ENCODE peak calls at places on chromosomes 11 and 22, in eight cellular contexts. C, H, M, V, W, I, Q and L are unnamed samples.

GRCh38 chr11:2737226-2737590 is 37.4 kb upstream of the KCNQ1OT1 start:
- DNase-seq in C (no peak), H (no peak), M (no peak), V (no peak), W (no peak), I (no peak), Q (no peak), L (no peak)

GRCh38 chr11:105641433-105641832 is 31.6 kb downstream of the GRIA4 start:
- DNase-seq in C (no peak), H (no peak), M (no peak), V (no peak), W (no peak), I (no peak), Q (no peak), L (no peak)

GRCh38 chr22:30210235-30210831 is 36.2 kb downstream of the LIF start:
- DNase-seq in C (no peak), H (no peak), M (no peak), V (no peak), W (no peak), I (peak), Q (no peak), L (no peak)

GRCh38 chr11:130827697-130828377 is 88.4 kb downstream of the SNX19 start:
- DNase-seq in C (peak), H (no peak), M (no peak), V (peak), W (no peak), I (peak), Q (peak), L (no peak)

GRCh38 chr22:19688301-19689290 is 25.7 kb upstream of the SEPTIN5 start:
- DNase-seq in C (no peak), H (no peak), M (no peak), V (no peak), W (no peak), I (peak), Q (no peak), L (no peak)

GRCh38 chr22:26428515-26429457 is at the start of gene ASPHD2:
- DNase-seq in C (peak), H (no peak), M (peak), V (peak), W (peak), I (peak), Q (peak), L (peak)

GRCh38 chr11:25776238-25776637 is 555.7 kb upstream of the ANO3 start:
- DNase-seq in C (no peak), H (no peak), M (no peak), V (no peak), W (no peak), I (no peak), Q (no peak), L (no peak)

GRCh38 chr11:11366793-11367192 is 13.7 kb upstream of the CSNK2A3 start:
- DNase-seq in C (no peak), H (no peak), M (no peak), V (no peak), W (no peak), I (no peak), Q (no peak), L (no peak)

GRCh38 chr11:64237484-64237951 is 3.1 kb downstream of the VEGFB start:
- DNase-seq in C (no peak), H (no peak), M (no peak), V (no peak), W (peak), I (no peak), Q (no peak), L (peak)

GRCh38 chr11:123291201-123291869 is 96.3 kb upstream of the CLMP start:
- DNase-seq in C (no peak), H (no peak), M (no peak), V (no peak), W (no peak), I (no peak), Q (no peak), L (no peak)

GRCh38 chr11:57131080-57131790 is 50.5 kb upstream of the LRRC55 start:
- DNase-seq in C (peak), H (no peak), M (no peak), V (peak), W (no peak), I (no peak), Q (no peak), L (no peak)

GRCh38 chr11:37072538-37072937 is 474.5 kb upstream of the RAG2 start:
- DNase-seq in C (no peak), H (no peak), M (no peak), V (no peak), W (no peak), I (no peak), Q (no peak), L (no peak)

GRCh38 chr11:4982678-4983077 is 12.0 kb upstream of the OR51L1 start:
- DNase-seq in C (no peak), H (no peak), M (no peak), V (no peak), W (no peak), I (no peak), Q (no peak), L (no peak)